ENCODE peak calls at places on chromosomes 6 and 20, in six cellular contexts. W is B cell; E is brain microvascular endothelial cell; C is activated CD8-positive, alpha-beta memory T cell treated with anti-CD3 and anti-CD28 coated beads, Interleukin-2, amount 10 ng/mL, durations not matched to agents 7 days and 5 days; Q is RPMI7951; Z is NCI-H345. A is an unnamed sample.
A peak's percentile ranks its signal among the peaks of the same experiment; 100 is the strongest.

GRCh38 chr20:45012682-45013302 is 46.5 kb downstream of the STK4 start:
- DNase-seq in W (no peak), E (no peak), C (no peak), Q (peak; percentile 51), Z (no peak), A (no peak)

GRCh38 chr20:5835234-5835845 is 85.1 kb downstream of the SHLD1 start:
- DNase-seq in W (no peak), E (peak; percentile 52), C (no peak), Q (peak; percentile 80), Z (peak; percentile 24), A (no peak)

GRCh38 chr20:10524643-10525042 is 89.5 kb downstream of the SLX4IP start:
- DNase-seq in W (no peak), E (peak; percentile 61), C (no peak), Q (peak; percentile 39), Z (peak; percentile 33), A (no peak)

GRCh38 chr6:156807028-156807427 is 29.9 kb downstream of the ARID1B start:
- DNase-seq in W (no peak), E (no peak), C (no peak), Q (peak; percentile 92), Z (no peak), A (no peak)

GRCh38 chr20:50354690-50355592 is 155.2 kb upstream of the PTPN1 start:
- DNase-seq in W (no peak), E (no peak), C (no peak), Q (no peak), Z (no peak), A (no peak)

GRCh38 chr6:105045546-105045945 is 88.6 kb downstream of the LIN28B start:
- DNase-seq in W (no peak), E (peak; percentile 48), C (no peak), Q (no peak), Z (no peak), A (no peak)

GRCh38 chr20:17806739-17807441 is 107.1 kb downstream of the BANF2 start:
- DNase-seq in W (no peak), E (peak; percentile 58), C (no peak), Q (peak; percentile 35), Z (no peak), A (no peak)

GRCh38 chr6:120965814-120966213 is 368.5 kb downstream of the TBC1D32 start:
- DNase-seq in W (no peak), E (no peak), C (no peak), Q (peak; percentile 2), Z (no peak), A (no peak)

GRCh38 chr20:35547319-35547718 is 5.4 kb downstream of the ERGIC3 start:
- DNase-seq in W (no peak), E (no peak), C (no peak), Q (no peak), Z (no peak), A (no peak)

GRCh38 chr20:37430778-37431460 is 85.0 kb downstream of the SRC start:
- DNase-seq in W (no peak), E (no peak), C (no peak), Q (no peak), Z (peak; percentile 85), A (no peak)

GRCh38 chr6:43076093-43076927 is at the start of gene PTK7:
- DNase-seq in W (peak; percentile 26), E (peak; percentile 20), C (no peak), Q (peak; percentile 53), Z (peak; percentile 85), A (no peak)

GRCh38 chr6:157721431-157722229 is 101.4 kb upstream of the SNX9 start:
- DNase-seq in W (no peak), E (no peak), C (no peak), Q (no peak), Z (peak; percentile 11), A (no peak)